ENCODE peak calls at places on chromosome 13, in four cellular contexts. H is HepG2, Y is K562, B is GM12878. Q is an unnamed sample. For H3K36me3, the result is how much of the 10 kb centered on the place peaks cover.

GRCh38 chr13:33169273-33169980 is 116.1 kb downstream of the STARD13 start:
- DNase-seq in H (no peak), Y (no peak), B (no peak), Q (no peak)

GRCh38 chr13:79477968-79478367 is 3.0 kb upstream of the NDFIP2 start:
- DNase-seq in H (no peak), Y (no peak), B (no peak), Q (peak)

GRCh38 chr13:64263285-64263684 is 2847.6 kb upstream of the PCDH20 start:
- DNase-seq in H (no peak), Y (no peak), B (no peak), Q (no peak)

GRCh38 chr13:92806215-92806614 is 420.4 kb upstream of the GPC6 start:
- DNase-seq in H (no peak), Y (no peak), B (no peak), Q (no peak)

GRCh38 chr13:76848596-76848995 is 37.6 kb downstream of the KCTD12 start:
- DNase-seq in H (no peak), Y (no peak), B (no peak), Q (no peak)

GRCh38 chr13:113967729-113968462 is 6.0 kb downstream of the C13orf46 start:
- DNase-seq in H (no peak), Y (no peak), B (no peak), Q (no peak)

GRCh38 chr13:44848956-44849748 is 140.1 kb downstream of the NUFIP1 start:
- DNase-seq in H (no peak), Y (no peak), B (no peak), Q (peak)

GRCh38 chr13:40668335-40668734 is 1.9 kb upstream of the FOXO1 start:
- DNase-seq in H (peak), Y (peak), B (no peak), Q (peak)

GRCh38 chr13:23849670-23850069 is 39.5 kb downstream of the MIPEP start:
- DNase-seq in H (no peak), Y (no peak), B (no peak), Q (no peak)

GRCh38 chr13:54150851-54151250 is 1122.2 kb downstream of the OLFM4 start:
- DNase-seq in H (no peak), Y (no peak), B (no peak), Q (peak)

GRCh38 chr13:26423634-26424033 is 133.8 kb upstream of the WASF3 start:
- DNase-seq in H (no peak), Y (no peak), B (no peak), Q (peak)

GRCh38 chr13:20037908-20038307 is 79.4 kb downstream of the ZMYM2 start:
- DNase-seq in H (no peak), Y (no peak), B (no peak), Q (no peak)

GRCh38 chr13:110109910-110110309 is 197.0 kb downstream of the COL4A1 start:
- DNase-seq in H (no peak), Y (no peak), B (no peak), Q (no peak)

GRCh38 chr13:27920677-27921420 is 1.0 kb downstream of the PDX1 start:
- DNase-seq in H (no peak), Y (no peak), B (no peak), Q (peak)

GRCh38 chr13:20901668-20902437 is 693 bp downstream of the XPO4 start:
- DNase-seq in H (peak), Y (peak), B (no peak), Q (peak)

GRCh38 chr13:27339299-27339698 is 68.7 kb downstream of the RASL11A start:
- DNase-seq in H (peak), Y (peak), B (no peak), Q (peak)

GRCh38 chr13:51923983-51924539 is 62.3 kb downstream of the CCDC70 start:
- DNase-seq in H (peak), Y (peak), B (no peak), Q (peak)

GRCh38 chr13:40344270-40345148 is 321.9 kb downstream of the FOXO1 start:
- DNase-seq in H (peak), Y (no peak), B (peak), Q (no peak)

GRCh38 chr13:32245555-32245954 is 69.6 kb downstream of the ZAR1L start:
- DNase-seq in H (no peak), Y (no peak), B (no peak), Q (no peak)

GRCh38 chr13:99087954-99088491 is 110.2 kb upstream of the DOCK9 start:
- DNase-seq in H (no peak), Y (no peak), B (no peak), Q (peak)

GRCh38 chr13:97853550-97853949 is 99.9 kb upstream of the IPO5 start:
- DNase-seq in H (no peak), Y (no peak), B (no peak), Q (no peak)

GRCh38 chr13:94548382-94549240 is 47.3 kb downstream of the TGDS start:
- DNase-seq in H (peak), Y (no peak), B (peak), Q (peak)

GRCh38 chr13:99984463-99985242 is 3.1 kb downstream of the ZIC2 start:
- DNase-seq in H (no peak), Y (no peak), B (no peak), Q (peak)

GRCh38 chr13:72726721-72727416 is 560 bp downstream of the MZT1 start:
- DNase-seq in H (peak), Y (peak), B (no peak), Q (peak)

GRCh38 chr13:34044660-34045080 is 226.7 kb downstream of the RFC3 start:
- DNase-seq in H (no peak), Y (no peak), B (no peak), Q (no peak)

GRCh38 chr13:43767351-43767901 is 19.3 kb downstream of the ENOX1 start:
- DNase-seq in H (no peak), Y (no peak), B (no peak), Q (no peak)

DNA sequence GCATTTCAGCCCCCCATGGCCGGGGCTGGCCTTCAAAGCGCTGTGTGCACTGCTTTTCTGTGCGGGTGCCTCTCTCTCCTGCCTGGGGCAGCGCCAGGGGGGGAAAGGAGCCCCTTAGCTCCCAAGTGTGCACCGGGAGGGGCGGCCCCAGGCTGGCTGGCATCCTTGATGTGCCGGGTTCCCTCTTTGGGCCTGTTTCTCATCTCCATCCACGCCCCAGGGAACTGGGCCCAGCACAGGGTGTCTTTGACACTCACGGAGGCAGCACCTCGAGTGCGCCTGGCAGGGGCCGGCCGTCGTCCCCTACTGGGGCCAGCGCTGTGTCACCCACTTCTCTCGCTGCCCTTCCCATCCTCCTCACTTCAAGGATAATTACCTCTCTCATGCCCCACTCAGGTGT is 324.3 kb downstream of the TEX29 start:
- DNase-seq in H (no peak), Y (no peak), B (no peak), Q (no peak)
- TF ChIP-seq JUNB in H (no peak), Y (no peak), B (no peak), Q (no peak)

GRCh38 chr13:50485979-50486935 is 357.2 kb downstream of the DLEU7 start:
- DNase-seq in H (no peak), Y (no peak), B (no peak), Q (no peak)
- H2AFZ ChIP-seq in H (no peak), Y (no peak), B (no peak), Q (no peak)

GRCh38 chr13:37453246-37453645 is 145.3 kb downstream of the POSTN start:
- DNase-seq in H (no peak), Y (no peak), B (no peak), Q (no peak)
- H3K36me3 ChIP-seq in H (under half), Y (under half), B (under half), Q (under half)

GRCh38 chr13:106796280-106797047 is 228.5 kb upstream of the ARGLU1 start:
- DNase-seq in H (no peak), Y (no peak), B (peak), Q (peak)
- TF ChIP-seq JUNB in H (no peak), Y (no peak), B (no peak), Q (no peak)

GRCh38 chr13:48278806-48279205 is 24.7 kb upstream of the RB1 start:
- DNase-seq in H (no peak), Y (no peak), B (no peak), Q (no peak)
- H2AFZ ChIP-seq in H (no peak), Y (no peak), B (no peak), Q (no peak)

GRCh38 chr13:102872131-102872530 is 26.3 kb downstream of the ERCC5 start:
- DNase-seq in H (no peak), Y (no peak), B (no peak), Q (no peak)

GRCh38 chr13:102872531-102872930 is 26.7 kb downstream of the ERCC5 start:
- DNase-seq in H (no peak), Y (no peak), B (no peak), Q (no peak)

GRCh38 chr13:102870677-102871415 is 25.0 kb downstream of the ERCC5 start:
- DNase-seq in H (peak), Y (peak), B (no peak), Q (peak)

GRCh38 chr13:102869948-102870676 is 24.3 kb downstream of the ERCC5 start:
- DNase-seq in H (no peak), Y (no peak), B (no peak), Q (no peak)

DNA sequence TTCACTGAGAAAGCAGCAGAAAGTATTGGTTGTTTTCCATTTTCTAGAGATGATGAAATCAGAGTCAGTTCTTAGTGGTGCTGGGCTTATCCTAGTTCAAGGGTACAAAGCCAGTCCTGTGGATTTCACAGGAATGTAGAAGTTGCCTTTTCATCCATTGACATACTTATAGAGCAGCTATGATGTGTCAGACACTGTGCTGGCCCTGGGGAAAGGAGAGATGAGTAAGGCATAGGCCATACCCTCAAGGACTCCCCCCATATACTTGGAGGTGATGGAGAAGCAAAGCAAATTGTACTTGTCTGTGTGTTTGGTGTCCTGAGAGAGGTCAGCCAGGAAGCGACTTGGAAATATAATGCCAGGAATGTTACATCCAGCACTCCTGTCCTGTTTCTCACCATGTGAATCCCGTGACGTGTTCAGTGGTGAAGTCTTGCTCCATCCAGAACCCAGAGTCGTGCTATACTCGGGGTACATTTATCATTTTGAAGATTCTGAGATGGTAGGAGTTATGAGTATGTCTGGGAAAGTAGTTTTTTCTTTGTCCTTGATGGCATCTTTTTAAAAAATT is 22.6 kb downstream of the ERCC5 start:
- DNase-seq in H (no peak), Y (no peak), B (no peak), Q (no peak)
- H3K36me3 ChIP-seq in H (under half), Y (half or more), B (under half), Q (under half)

GRCh38 chr13:105611424-105611823 is 924.0 kb downstream of the EFNB2 start:
- DNase-seq in H (no peak), Y (no peak), B (no peak), Q (peak)

GRCh38 chr13:105608132-105608531 is 927.3 kb downstream of the EFNB2 start:
- DNase-seq in H (no peak), Y (no peak), B (no peak), Q (no peak)

GRCh38 chr13:105616313-105617075 is 919.0 kb downstream of the EFNB2 start:
- DNase-seq in H (no peak), Y (no peak), B (no peak), Q (no peak)

GRCh38 chr13:105612541-105612940 is 922.9 kb downstream of the EFNB2 start:
- DNase-seq in H (no peak), Y (no peak), B (no peak), Q (no peak)
- TF ChIP-seq JUNB in H (no peak), Y (no peak), B (no peak), Q (no peak)

DNA sequence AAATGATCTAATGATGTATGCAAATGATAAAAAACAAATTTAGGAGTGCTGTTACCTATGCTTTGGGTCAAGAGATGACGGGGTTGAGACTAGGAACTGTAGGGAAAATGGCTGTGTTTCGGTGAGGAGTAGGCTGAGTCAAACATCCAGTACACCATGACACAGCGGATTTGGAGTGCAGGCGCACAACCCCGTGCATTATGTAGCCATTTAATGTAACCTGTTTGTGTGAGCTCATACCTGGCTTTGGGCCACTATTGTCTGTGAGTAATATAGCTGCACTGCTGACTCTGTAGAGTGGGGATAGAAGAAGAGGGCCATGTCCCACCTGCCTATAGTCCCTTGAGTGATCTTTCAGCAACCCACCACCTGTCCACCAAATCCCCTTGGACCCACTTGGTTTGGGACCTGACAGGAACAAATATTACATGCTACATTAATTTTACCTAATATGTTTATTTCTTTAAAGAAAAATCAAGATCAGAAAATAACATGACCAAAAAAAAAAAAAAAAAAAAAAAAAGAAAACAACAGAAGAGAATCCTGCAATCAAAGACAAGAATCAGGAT is 95.5 kb upstream of the KLHL1 start:
- DNase-seq in H (peak), Y (no peak), B (no peak), Q (peak)
- H2AFZ ChIP-seq in H (no peak), Y (no peak), B (no peak), Q (no peak)

Q was measured in GM23338.